ENCODE peak calls at places on chromosomes 13 and 19, in seven cellular contexts. L is GM12878, Z is mesendoderm, T is neural progenitor cell, Y is ovary, R is stomach, B is trophoblast cell. H is an unnamed sample. For H3K4me1, the result is how much of the 10 kb centered on the place peaks cover.

GRCh38 chr13:67299072-67299635 is 69.0 kb upstream of the PCDH9 start:
- DNase-seq in L (no peak), Z (no peak), T (no peak), Y (no peak), R (no peak), B (no peak), H (no peak)

GRCh38 chr13:97028441-97029299 is 34.4 kb upstream of the OXGR1 start:
- DNase-seq in L (no peak), Z (peak), T (peak), Y (peak), R (peak), B (peak), H (peak)

GRCh38 chr13:78430166-78430791 is 173.1 kb downstream of the POU4F1 start:
- DNase-seq in L (no peak), Z (peak), T (peak), Y (no peak), R (no peak), B (no peak), H (no peak)

GRCh38 chr19:23991170-23991569 is 76.5 kb downstream of the ZNF726 start:
- DNase-seq in L (no peak), Z (peak), T (no peak), Y (no peak), R (peak), B (no peak), H (no peak)

GRCh38 chr19:42122691-42123607 is 9.3 kb downstream of the POU2F2 start:
- DNase-seq in L (peak), Z (no peak), T (no peak), Y (no peak), R (no peak), B (no peak), H (peak)

GRCh38 chr13:99989376-99990044 is 7.9 kb downstream of the ZIC2 start:
- DNase-seq in L (no peak), Z (peak), T (peak), Y (no peak), R (no peak), B (no peak), H (no peak)

GRCh38 chr19:9793051-9793591 is 24.6 kb upstream of the ZNF846 start:
- DNase-seq in L (no peak), Z (peak), T (no peak), Y (peak), R (peak), B (peak), H (peak)

GRCh38 chr19:41754596-41754995 is 734 bp upstream of the CEACAM6 start:
- DNase-seq in L (no peak), Z (no peak), T (no peak), Y (no peak), R (no peak), B (no peak), H (no peak)

GRCh38 chr13:43239441-43239840 is 216.1 kb downstream of the DNAJC15 start:
- DNase-seq in L (no peak), Z (no peak), T (no peak), Y (no peak), R (no peak), B (no peak), H (no peak)

GRCh38 chr13:39602614-39603366 is at the start of gene LHFPL6:
- DNase-seq in L (no peak), Z (peak), T (peak), Y (peak), R (peak), B (peak), H (peak)

GRCh38 chr13:40388617-40389016 is 277.8 kb downstream of the FOXO1 start:
- DNase-seq in L (peak), Z (no peak), T (no peak), Y (no peak), R (peak), B (no peak), H (peak)

GRCh38 chr19:5959260-5960004 is 18.5 kb downstream of the RANBP3 start:
- DNase-seq in L (no peak), Z (no peak), T (no peak), Y (no peak), R (no peak), B (no peak), H (no peak)

GRCh38 chr13:104357174-104357573 is 1291.0 kb upstream of the SLC10A2 start:
- DNase-seq in L (no peak), Z (peak), T (peak), Y (no peak), R (no peak), B (peak), H (no peak)

GRCh38 chr13:50531917-50532899 is 311.3 kb downstream of the DLEU7 start:
- DNase-seq in L (no peak), Z (no peak), T (no peak), Y (no peak), R (no peak), B (no peak), H (no peak)

GRCh38 chr13:53198699-53199098 is 170.1 kb downstream of the OLFM4 start:
- DNase-seq in L (no peak), Z (no peak), T (no peak), Y (no peak), R (no peak), B (no peak), H (no peak)

GRCh38 chr13:28321751-28322150 is 173.2 kb downstream of the FLT1 start:
- DNase-seq in L (no peak), Z (no peak), T (no peak), Y (no peak), R (no peak), B (no peak), H (no peak)

GRCh38 chr19:58154287-58154678 is 3.7 kb upstream of the ZNF329 start:
- DNase-seq in L (no peak), Z (peak), T (peak), Y (peak), R (peak), B (peak), H (no peak)

DNA sequence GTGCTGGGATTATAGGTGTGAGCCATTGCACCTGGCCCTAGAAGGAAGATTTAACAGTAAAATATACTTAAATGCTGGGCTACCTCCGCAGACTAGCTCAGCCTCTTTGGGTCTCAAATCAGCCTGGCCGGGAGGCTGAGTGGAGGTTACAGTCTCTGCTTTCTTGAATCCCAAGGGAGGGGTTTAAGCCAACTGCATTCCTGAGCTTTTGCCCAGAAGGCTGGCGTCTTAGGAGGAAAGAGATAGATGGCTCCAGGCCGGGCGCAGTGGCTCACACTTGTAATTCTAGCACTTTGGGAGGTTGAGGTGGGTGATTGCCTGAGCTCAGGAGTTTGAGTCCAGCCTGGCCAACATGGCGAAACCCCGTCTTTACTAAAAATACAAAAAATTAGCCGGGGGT is 623 bp upstream of the C5AR1 start:
- DNase-seq in L (no peak), Z (no peak), T (no peak), Y (no peak), R (no peak), B (no peak), H (no peak)
- H3K4me1 ChIP-seq in L (under half), Z (under half), T (under half), Y (under half), R (under half), B (under half), H (under half)

DNA sequence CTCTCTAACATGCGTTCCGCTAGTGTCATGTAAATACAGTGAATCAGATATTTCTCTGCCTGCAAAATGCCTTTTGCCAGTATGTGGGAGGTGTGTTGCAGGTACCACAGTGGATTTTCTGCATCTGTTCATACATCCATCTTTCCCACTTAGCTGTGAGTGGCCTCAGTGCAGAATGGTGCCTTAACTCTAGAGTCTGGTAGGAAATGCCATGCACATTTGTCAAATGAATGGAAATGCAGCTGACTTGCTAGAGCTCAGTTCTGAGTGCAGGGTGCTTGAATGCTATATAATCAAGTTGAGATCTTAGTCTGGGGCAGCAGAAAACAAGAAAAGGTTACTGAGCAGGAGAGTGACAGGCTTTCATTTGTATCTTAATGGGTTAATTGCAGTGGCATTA is 68.2 kb downstream of the LRCH1 start:
- DNase-seq in L (no peak), Z (no peak), T (no peak), Y (no peak), R (no peak), B (no peak), H (no peak)
- H3K4me1 ChIP-seq in L (half or more), Z (under half), T (under half), Y (under half), R (half or more), B (under half), H (under half)

GRCh38 chr13:109130093-109130835 is 500.9 kb downstream of the MYO16 start:
- DNase-seq in L (no peak), Z (peak), T (peak), Y (no peak), R (no peak), B (no peak), H (no peak)

GRCh38 chr13:109126973-109127615 is 497.7 kb downstream of the MYO16 start:
- DNase-seq in L (no peak), Z (no peak), T (peak), Y (no peak), R (no peak), B (no peak), H (no peak)

GRCh38 chr13:109135018-109135417 is 505.6 kb downstream of the MYO16 start:
- DNase-seq in L (no peak), Z (peak), T (no peak), Y (no peak), R (no peak), B (no peak), H (no peak)

GRCh38 chr13:109136873-109137272 is 507.5 kb downstream of the MYO16 start:
- DNase-seq in L (no peak), Z (no peak), T (no peak), Y (no peak), R (no peak), B (no peak), H (no peak)

DNA sequence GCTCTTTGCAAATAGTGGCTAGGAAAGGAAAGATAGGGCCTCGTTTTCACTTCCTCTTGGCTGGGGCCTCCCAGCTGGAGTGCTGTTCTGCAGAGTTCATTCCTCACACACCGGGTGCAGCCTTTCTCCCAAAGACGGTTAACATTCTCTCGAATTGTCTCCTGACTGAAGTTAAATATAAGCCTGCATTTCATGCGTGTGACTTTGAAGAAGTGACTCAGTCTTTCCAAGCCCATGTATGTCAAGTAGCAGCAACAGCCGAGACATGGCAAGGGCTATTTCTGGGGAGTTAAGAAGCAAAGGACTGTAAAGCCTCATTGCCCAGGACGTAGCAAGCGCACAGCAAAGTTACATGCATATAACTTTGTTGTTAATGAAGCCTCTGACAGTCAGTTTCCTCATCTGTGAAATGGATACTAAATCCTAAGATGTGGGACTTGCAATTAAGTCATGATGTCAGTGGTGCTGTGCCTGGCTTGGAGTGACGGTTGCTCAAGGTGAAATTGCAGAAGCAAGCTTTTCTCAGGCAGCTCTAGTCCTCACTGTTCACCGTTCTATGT is 502.4 kb downstream of the MYO16 start:
- DNase-seq in L (peak), Z (peak), T (no peak), Y (no peak), R (no peak), B (no peak), H (no peak)
- H3K4me1 ChIP-seq in L (under half), Z (under half), T (under half), Y (under half), R (under half), B (under half), H (under half)

DNA sequence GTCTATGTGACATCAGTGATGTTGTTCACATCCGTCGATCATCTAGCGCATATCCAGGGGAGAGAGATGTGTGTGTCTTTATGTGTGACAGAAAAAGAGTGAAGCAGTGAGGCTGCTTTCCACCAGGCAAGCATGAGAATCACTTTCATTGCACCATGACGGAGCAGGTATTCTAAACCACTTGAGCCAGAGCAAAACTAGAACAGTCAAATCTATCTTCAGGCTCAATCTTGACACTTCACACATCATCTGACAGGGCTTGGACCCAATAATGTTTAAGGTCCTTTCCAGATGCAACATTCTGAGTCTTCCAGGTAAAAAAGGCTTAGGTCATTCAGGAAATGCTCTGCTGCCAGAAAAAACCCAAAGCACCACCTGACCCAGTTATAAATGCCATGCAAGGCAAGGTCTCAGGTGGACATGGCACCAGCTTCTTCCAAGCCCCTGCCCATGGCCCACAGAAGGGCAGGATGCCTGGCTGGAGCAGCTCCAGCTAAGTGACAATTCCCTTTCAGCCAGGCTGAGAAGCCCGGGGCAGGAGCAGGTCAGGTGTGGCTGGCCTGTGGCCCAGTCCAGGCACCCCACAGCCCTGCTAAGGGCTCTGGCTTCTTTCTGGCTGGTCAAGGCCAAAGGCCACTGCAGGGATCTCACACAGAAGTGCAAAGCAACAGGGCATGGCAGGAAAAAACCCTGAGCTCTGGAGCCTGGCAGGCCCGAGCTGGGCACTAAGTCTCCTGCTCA is 5.0 kb downstream of the ELAVL1 start:
- DNase-seq in L (no peak), Z (no peak), T (no peak), Y (no peak), R (no peak), B (no peak), H (no peak)
- H3K4me1 ChIP-seq in L (under half), Z (under half), T (under half), Y (under half), R (half or more), B (under half), H (under half)

DNA sequence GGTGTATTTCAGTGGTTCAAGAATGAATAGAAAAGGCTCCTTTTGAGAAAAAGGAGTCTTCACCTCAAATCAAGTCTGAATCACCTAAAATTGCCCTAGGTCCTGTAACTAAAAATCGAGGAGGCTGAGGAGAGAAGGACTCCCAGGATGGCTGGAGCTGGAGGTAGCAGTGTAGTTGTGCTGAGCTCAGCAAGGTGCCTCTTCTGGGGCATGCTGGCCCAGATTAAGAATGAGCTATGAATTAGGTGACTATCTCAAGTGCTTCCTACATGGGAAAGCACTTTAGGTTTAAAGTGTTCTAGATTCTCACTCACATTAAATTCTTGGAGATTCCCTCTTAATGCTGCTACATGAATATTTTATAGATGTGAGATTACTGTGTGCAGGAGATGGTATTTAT is 28.8 kb upstream of the KL start:
- DNase-seq in L (no peak), Z (no peak), T (no peak), Y (no peak), R (no peak), B (no peak), H (no peak)
- H3K4me1 ChIP-seq in L (under half), Z (under half), T (under half), Y (under half), R (under half), B (under half), H (under half)

DNA sequence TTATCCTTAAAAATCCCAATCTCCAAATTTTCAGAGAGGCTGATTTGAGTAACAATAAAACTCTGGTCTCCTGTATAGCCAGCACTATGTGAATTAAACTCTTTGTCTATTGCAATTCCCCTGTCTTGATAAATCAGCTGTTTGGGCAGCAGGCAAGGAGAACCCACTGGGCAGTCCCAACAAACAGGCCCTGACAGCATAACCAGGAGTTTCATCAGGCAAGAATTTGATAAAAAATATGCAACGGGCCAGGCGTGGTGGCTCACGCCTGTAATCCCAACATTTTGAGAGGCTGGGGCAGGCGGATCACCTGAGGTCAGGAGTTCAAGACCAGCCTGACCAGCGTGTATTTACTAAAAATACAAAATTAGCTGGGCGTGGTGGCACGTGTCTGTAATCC is 42.1 kb downstream of the STK24 start:
- DNase-seq in L (no peak), Z (no peak), T (no peak), Y (no peak), R (no peak), B (peak), H (no peak)
- H3K4me1 ChIP-seq in L (under half), Z (under half), T (under half), Y (under half), R (half or more), B (under half), H (half or more)

GRCh38 chr19:3100747-3101730 is 6.9 kb downstream of the GNA11 start:
- DNase-seq in L (no peak), Z (no peak), T (no peak), Y (peak), R (no peak), B (no peak), H (no peak)
- H3K4me1 ChIP-seq in L (under half), Z (under half), T (under half), Y (under half), R (half or more), B (under half), H (under half)

DNA sequence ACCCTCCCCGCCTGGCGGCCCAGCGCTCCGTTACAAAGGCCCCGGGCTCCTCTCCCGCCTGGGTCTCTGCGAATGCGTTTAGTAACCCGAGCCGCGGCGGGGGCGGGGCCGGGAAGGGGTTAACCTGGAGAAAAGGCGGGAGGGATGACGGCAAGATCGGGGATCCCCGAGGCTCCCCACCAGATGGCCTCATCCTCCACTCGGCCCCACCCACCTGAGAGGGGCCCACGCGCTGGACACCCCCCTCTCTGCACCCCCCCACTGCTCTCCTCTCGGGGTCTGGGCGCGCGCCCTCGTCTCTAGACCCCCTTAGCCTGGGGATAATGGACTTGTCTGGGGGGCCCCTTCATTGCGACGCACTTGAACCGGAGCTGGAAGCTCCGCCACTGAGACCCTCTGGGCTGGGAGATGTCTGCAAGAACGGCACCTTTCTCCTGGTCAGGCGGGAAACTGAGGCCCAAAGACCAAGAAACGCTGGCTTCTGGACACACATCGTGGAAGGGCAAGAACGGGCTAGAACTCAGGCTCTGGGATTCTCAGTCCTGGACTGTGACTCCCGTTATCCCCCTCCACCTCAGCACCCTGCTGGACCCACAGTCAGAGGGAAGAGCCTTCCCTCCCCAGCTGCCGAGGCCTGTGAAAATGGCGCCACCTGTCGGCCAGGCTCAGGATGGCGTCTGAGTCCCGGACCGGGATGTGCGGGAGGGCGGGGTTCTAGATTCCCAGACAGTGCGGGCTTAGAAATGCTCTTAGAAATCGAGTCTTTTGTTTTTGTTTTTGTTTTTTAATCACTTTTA is 2.9 kb upstream of the LTBP4 start:
- DNase-seq in L (no peak), Z (peak), T (peak), Y (peak), R (peak), B (peak), H (peak)
- H3K4me1 ChIP-seq in L (under half), Z (under half), T (under half), Y (under half), R (half or more), B (under half), H (half or more)

GRCh38 chr13:79481685-79482052 is 714 bp downstream of the NDFIP2 start:
- DNase-seq in L (no peak), Z (no peak), T (no peak), Y (no peak), R (peak), B (no peak), H (peak)
- H3K4me1 ChIP-seq in L (under half), Z (under half), T (under half), Y (under half), R (under half), B (under half), H (under half)